ENCODE peak calls at places on chromosomes 1 and 21, in five cellular contexts. S is cardiac fibroblast, H is lower leg skin, K is mammary epithelial cell, M is body of pancreas. X is an unnamed sample.

GRCh38 chr21:28991861-28992525 is 684 bp downstream of the LTN1 start:
- DNase-seq in S (no peak), H (no peak), K (peak), M (no peak), X (no peak)

GRCh38 chr1:41576620-41577019 is 92.1 kb upstream of the EDN2 start:
- DNase-seq in S (peak), H (peak), K (no peak), M (no peak), X (no peak)

GRCh38 chr1:240308061-240308460 is 216.4 kb downstream of the FMN2 start:
- DNase-seq in S (no peak), H (no peak), K (no peak), M (no peak), X (no peak)

GRCh38 chr1:209010831-209011230 is 572.7 kb upstream of the CAMK1G start:
- DNase-seq in S (no peak), H (no peak), K (no peak), M (no peak), X (no peak)

GRCh38 chr1:35646043-35646442 is 4.7 kb upstream of the PSMB2 start:
- DNase-seq in S (no peak), H (no peak), K (no peak), M (no peak), X (no peak)

GRCh38 chr1:21594935-21595897 is 73.9 kb downstream of the RAP1GAP start:
- DNase-seq in S (peak), H (no peak), K (peak), M (peak), X (no peak)

GRCh38 chr21:41967708-41968107 is 13.9 kb upstream of the C2CD2 start:
- DNase-seq in S (no peak), H (peak), K (no peak), M (no peak), X (no peak)

GRCh38 chr1:55720243-55720642 is 505.1 kb upstream of the USP24 start:
- DNase-seq in S (peak), H (no peak), K (no peak), M (peak), X (no peak)

GRCh38 chr1:166974647-166975345 is 544 bp downstream of the ILDR2 start:
- DNase-seq in S (peak), H (no peak), K (no peak), M (no peak), X (no peak)

GRCh38 chr1:244319283-244320132 is 132.2 kb downstream of the ADSS2 start:
- DNase-seq in S (peak), H (peak), K (peak), M (no peak), X (no peak)

GRCh38 chr1:89262643-89263042 is 10.0 kb downstream of the GBP5 start:
- DNase-seq in S (peak), H (no peak), K (peak), M (no peak), X (no peak)

GRCh38 chr1:198520524-198521254 is 19.8 kb downstream of the ATP6V1G3 start:
- DNase-seq in S (no peak), H (no peak), K (no peak), M (no peak), X (no peak)

GRCh38 chr1:111628153-111628552 is 8.6 kb downstream of the RAP1A start:
- DNase-seq in S (no peak), H (no peak), K (no peak), M (no peak), X (no peak)

GRCh38 chr1:27669876-27670275 is 2.1 kb downstream of the IFI6 start:
- DNase-seq in S (no peak), H (no peak), K (no peak), M (no peak), X (no peak)

GRCh38 chr1:201226859-201227488 is 36.4 kb downstream of the IGFN1 start:
- DNase-seq in S (no peak), H (peak), K (no peak), M (no peak), X (no peak)

GRCh38 chr1:121445677-121446076 is 260.9 kb downstream of the SRGAP2C start:
- DNase-seq in S (no peak), H (no peak), K (no peak), M (no peak), X (no peak)

GRCh38 chr1:220818421-220819173 is 31.9 kb downstream of the MTARC1 start:
- DNase-seq in S (peak), H (no peak), K (no peak), M (peak), X (no peak)

GRCh38 chr21:42463861-42464515 is 32.0 kb downstream of the RSPH1 start:
- DNase-seq in S (peak), H (peak), K (peak), M (no peak), X (peak)

GRCh38 chr1:53541761-53542550 is 82.8 kb downstream of the DMRTB1 start:
- DNase-seq in S (peak), H (peak), K (no peak), M (peak), X (no peak)

GRCh38 chr1:7303554-7304347 is 467.3 kb upstream of the VAMP3 start:
- DNase-seq in S (no peak), H (peak), K (no peak), M (no peak), X (no peak)

GRCh38 chr1:58047265-58047858 is 499.2 kb downstream of the OMA1 start:
- DNase-seq in S (peak), H (no peak), K (no peak), M (no peak), X (no peak)

DNA sequence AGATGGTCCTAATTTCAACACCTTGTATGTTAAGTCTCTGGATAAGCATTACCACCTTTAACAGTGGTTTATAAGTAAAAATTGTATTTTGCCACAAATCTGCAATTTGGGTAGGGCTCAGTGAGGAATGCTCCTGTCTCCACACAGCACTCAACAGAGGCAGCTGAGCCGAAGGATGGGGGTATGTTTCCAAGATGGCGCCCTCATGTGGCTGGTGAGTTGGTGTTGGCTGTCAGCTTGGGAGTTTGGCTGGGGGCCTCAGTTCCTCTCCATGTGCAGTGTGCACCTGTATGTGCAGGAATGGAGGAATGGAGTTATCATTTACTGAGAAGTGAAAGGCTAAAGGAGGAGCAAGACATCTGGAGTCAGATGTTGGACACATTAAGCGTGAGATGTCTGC is 136.8 kb downstream of the GABPA start:
- DNase-seq in S (no peak), H (no peak), K (no peak), M (no peak), X (no peak)
- TF ChIP-seq CTCF in S (peak), H (no peak), K (peak), M (no peak), X (no peak)

GRCh38 chr1:170012920-170013319 is 61.6 kb downstream of the KIFAP3 start:
- DNase-seq in S (no peak), H (no peak), K (no peak), M (no peak), X (no peak)

DNA sequence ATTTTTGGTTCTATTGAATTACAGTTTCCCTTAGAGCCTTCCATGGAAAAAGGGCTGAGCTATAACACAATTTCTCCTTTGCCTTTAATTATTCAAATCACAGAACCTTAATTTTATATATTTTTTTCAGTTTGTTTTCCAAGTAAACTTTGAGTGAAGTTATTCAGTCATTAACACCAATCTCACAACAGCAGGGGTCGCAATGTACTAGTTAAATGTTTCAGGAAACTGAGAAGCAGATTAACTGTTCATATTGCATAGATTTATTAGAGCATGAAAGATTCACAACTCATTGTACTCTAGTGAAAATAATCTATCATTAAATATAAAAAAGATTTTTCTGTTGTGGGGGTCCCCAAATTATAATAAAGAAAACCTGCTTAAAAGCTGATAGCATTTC is 64.1 kb downstream of the KIFAP3 start:
- DNase-seq in S (peak), H (no peak), K (no peak), M (peak), X (no peak)
- TF ChIP-seq CTCF in S (peak), H (no peak), K (peak), M (peak), X (no peak)

DNA sequence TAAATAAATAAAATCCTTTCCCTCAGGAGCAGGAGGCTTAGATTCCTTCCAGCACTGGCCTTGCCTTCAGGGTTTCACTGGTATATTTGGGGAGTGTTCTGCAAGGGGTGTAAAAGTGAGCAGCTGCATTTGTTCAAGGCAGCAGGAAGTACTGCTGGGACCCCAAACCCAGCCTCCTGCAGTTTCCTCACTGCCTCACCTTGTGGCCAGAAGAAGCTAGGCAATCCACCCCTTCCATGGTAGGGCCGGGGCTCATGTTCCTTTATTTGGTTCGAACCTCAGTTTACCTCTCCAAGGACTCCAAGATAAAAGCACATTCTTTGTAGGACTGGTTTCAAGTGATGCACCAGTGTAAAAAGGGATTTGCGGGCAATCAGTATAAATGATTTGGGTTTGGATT is 21.0 kb upstream of the CFAP126 start:
- DNase-seq in S (no peak), H (no peak), K (no peak), M (no peak), X (no peak)
- TF ChIP-seq CTCF in S (no peak), H (no peak), K (no peak), M (no peak), X (no peak)

GRCh38 chr1:176670853-176671252 is 207.9 kb downstream of the PAPPA2 start:
- DNase-seq in S (no peak), H (no peak), K (no peak), M (peak), X (no peak)
- TF ChIP-seq CTCF in S (no peak), H (no peak), K (no peak), M (no peak), X (no peak)

GRCh38 chr1:183543619-183544204 is 46.5 kb downstream of the NCF2 start:
- DNase-seq in S (peak), H (no peak), K (peak), M (no peak), X (no peak)
- TF ChIP-seq CTCF in S (peak), H (no peak), K (peak), M (peak), X (no peak)

DNA sequence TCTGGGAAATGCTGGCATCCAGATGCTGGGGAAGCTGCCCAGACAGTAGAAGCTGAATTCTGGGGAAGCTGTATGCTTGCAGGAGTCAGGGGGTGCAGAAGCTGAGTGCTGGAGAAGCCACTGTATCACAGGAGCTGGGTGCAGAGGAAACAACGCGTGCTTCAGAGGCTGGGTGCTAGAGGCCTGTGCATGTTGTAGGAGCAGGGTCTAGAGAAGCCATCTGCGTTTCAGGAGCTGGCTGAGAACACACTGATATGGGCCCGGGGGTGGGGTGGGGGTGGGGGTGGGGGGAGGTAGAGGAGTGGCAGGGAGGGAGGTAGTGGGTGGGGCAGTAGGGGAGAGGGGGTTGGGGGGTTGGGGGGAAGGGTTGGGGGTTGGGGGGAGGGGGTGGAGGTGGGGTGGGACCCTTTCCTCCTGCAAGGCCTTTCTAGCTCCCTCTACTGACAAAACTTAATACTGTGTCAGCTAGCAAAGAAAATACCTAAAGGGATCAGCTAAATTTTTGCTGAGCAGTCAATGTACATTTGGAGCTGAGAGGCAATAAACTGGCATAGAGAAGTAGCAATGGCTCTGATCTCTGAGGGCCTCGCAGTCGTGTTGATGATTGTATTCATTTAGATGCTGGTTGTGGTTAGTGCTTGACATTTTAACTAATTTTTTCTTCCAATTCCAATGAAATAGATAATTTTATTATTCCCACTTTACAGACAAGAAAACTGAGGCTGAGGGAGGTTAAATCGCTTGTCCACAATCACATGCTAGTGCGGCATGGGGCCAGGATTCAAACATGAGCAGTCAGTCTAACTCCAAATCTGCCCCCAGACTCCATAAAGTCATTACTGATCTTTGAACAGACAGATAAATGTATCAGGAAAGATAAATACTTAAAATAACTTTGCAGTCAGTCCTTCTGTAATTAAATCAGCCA is 356.9 kb downstream of the DISC1 start:
- DNase-seq in S (no peak), H (no peak), K (no peak), M (no peak), X (no peak)
- TF ChIP-seq CTCF in S (no peak), H (no peak), K (no peak), M (no peak), X (no peak)

GRCh38 chr1:13543927-13544556 is 30.2 kb upstream of the LRRC38 start:
- DNase-seq in S (peak), H (peak), K (no peak), M (peak), X (no peak)
- TF ChIP-seq CTCF in S (peak), H (no peak), K (peak), M (peak), X (no peak)

GRCh38 chr1:237672748-237673147 is 218.0 kb downstream of the ZP4 start:
- DNase-seq in S (peak), H (no peak), K (peak), M (no peak), X (no peak)

GRCh38 chr1:237679687-237680086 is 211.0 kb downstream of the ZP4 start:
- DNase-seq in S (no peak), H (no peak), K (no peak), M (no peak), X (no peak)

GRCh38 chr1:237681210-237681609 is 209.5 kb downstream of the ZP4 start:
- DNase-seq in S (no peak), H (no peak), K (no peak), M (no peak), X (no peak)

DNA sequence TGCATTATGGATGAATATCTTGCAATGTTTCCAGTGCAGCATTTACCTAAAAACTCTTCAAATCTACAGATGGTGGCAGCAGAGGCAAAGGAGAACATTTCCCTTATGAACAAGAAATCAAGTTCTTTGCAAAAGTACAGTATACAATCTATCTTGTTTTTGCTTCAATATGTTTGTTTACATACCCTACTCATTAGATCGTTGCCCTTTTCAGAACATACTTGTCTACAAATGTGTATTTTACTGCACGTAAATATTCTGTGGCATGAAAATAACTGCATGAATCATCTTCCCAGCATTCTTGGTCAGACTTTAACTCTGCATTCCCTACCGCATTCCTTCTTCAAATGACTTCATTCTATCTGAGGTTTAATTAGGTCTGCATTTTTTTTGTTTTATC is 212.7 kb downstream of the ZP4 start:
- DNase-seq in S (peak), H (no peak), K (peak), M (no peak), X (no peak)
- TF ChIP-seq CTCF in S (no peak), H (no peak), K (peak), M (no peak), X (no peak)

X was measured in activated B cell treated with CpG ODN at 0.5 μM for 24 hours.